ENCODE peak calls at places on chromosomes 13 and 19, in four cellular contexts. M, G, H and N are unnamed samples.

GRCh38 chr13:30982506-30982905 is 50.0 kb downstream of the TEX26 start:
- DNase-seq in M (no peak), G (no peak), H (no peak), N (no peak)

GRCh38 chr19:40284501-40285352 is at the start of gene AKT2:
- DNase-seq in M (peak), G (peak), H (no peak), N (peak)

GRCh38 chr13:81927347-81927746 is 1586.4 kb upstream of the SPRY2 start:
- DNase-seq in M (no peak), G (peak), H (no peak), N (peak)

GRCh38 chr13:91389186-91389585 is 9.2 kb upstream of the GPC5 start:
- DNase-seq in M (no peak), G (no peak), H (no peak), N (no peak)

GRCh38 chr13:113928701-113929627 is 44.9 kb downstream of the C13orf46 start:
- DNase-seq in M (peak), G (no peak), H (peak), N (peak)

GRCh38 chr19:47406711-47407416 is 12.5 kb downstream of the MEIS3 start:
- DNase-seq in M (no peak), G (peak), H (no peak), N (no peak)

GRCh38 chr13:45082964-45083363 is 37.3 kb upstream of the GTF2F2 start:
- DNase-seq in M (no peak), G (no peak), H (no peak), N (peak)

GRCh38 chr13:71621152-71622124 is 245.6 kb downstream of the DACH1 start:
- DNase-seq in M (no peak), G (peak), H (no peak), N (no peak)

DNA sequence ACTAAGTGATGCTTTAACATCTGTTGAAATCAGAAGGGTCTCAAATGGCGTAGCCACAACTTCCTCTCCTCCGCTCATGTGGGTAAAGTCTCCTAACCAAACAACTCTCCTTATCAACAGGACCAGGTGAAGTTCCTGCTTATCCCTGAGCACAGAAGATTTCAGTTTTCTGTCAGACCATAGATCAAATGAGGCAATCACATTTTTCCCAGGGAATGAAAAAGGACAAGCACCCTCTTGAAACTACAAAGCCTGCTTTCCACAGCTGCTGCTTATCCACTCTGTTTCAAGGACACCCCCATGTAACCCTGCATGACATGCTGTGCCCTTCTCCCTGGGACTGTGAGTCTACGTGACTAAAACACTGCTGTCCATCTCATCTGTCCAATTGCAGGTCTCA is 788.3 kb upstream of the SLITRK5 start:
- DNase-seq in M (no peak), G (no peak), H (no peak), N (no peak)
- H3K4me3 ChIP-seq in M (no peak), G (peak), H (no peak), N (no peak)

GRCh38 chr19:46376241-46377153 is 29.6 kb downstream of the PPP5C start:
- DNase-seq in M (no peak), G (no peak), H (no peak), N (no peak)

GRCh38 chr19:46374526-46375475 is 27.9 kb downstream of the PPP5C start:
- DNase-seq in M (no peak), G (no peak), H (no peak), N (no peak)

GRCh38 chr19:46372901-46373572 is 26.1 kb downstream of the PPP5C start:
- DNase-seq in M (no peak), G (peak), H (no peak), N (peak)

GRCh38 chr19:46371371-46371901 is 24.5 kb downstream of the PPP5C start:
- DNase-seq in M (no peak), G (peak), H (no peak), N (peak)

DNA sequence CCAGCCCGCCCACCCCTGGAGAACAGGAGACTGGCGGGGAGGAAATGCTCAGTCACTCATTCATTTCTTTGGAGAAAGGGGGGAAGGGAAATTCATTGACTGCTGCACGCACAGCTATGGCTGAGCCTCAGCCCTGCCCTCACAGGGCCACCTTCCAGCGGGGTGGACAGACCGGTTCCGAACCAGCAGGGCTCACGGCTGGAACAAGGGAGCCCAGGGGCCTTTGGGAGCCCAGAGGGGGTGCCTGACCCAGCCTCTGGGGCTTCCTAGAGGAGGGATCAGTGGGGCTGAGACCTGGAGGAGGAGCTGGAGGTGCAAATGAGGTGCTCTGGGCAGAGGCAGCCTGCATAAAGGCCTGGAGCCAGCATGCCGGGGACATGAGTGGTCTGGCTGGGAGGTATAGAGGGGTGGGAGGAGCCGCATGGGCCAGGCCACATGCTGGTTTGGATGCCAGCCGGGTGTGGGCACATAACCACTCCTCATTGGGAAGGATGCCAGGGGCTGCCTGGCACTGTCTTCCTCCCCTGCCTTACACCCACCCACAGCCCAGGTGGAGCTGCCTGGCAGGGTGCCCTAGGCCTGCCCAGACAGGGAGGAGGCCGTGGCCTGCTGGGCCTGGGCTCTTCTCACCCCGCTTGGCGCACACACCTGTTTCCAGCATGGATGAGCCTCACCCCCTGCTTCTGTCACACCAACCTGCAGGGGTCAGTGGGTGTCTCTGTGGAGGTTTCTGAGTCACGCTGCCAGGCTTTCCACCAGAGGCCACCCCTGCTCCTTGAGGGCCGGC is 26.9 kb downstream of the PPP5C start:
- DNase-seq in M (peak), G (peak), H (no peak), N (peak)
- TF ChIP-seq CTCF in M (no peak), G (no peak), H (no peak), N (no peak)

GRCh38 chr19:33520048-33520643 is 1.4 kb downstream of the PEPD start:
- DNase-seq in M (no peak), G (no peak), H (no peak), N (no peak)
- H3K4me3 ChIP-seq in M (peak), G (peak), H (peak), N (no peak)

DNA sequence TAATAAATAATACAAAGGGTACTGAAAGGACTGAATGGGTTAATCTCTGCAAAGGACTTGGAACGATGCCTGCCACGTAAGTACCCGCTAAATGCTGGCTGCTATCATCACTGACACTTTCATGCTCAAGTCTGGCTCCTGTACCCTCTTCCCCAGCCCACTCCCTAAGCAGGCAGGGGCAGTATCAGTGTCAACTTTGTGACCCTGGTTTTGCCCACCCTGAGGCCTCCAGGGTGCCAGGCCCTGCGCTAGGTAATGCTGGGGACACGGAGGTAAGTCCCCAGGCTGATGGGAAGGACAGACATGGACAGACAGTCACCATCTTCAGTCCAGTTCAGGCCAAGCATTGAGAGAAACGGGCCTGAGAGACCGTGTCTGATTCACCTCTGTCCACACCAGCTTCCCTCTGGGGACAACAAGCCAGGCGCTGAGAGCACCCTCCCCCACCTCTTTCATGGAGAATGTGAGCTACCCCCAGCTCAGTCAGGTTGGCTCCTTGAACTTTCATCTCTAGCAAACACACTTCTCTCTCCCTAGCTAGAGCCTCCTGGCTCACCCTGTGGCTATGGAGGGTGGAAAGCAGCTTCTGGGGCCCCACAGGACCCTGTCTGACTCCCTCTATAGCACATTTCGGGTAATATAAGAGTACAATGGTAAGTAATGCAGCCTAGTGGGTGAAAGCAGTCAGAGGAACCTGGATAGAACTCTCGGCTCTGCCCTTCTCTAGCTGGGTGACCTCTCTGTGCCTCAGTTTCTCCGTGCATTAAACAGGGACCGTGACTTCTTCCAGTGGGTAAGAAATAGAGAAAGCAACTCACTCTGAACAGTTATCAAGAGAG is 758 bp downstream of the ETFB start:
- DNase-seq in M (peak), G (peak), H (no peak), N (peak)
- TF ChIP-seq CTCF in M (no peak), G (no peak), H (no peak), N (peak)